ENCODE peak calls at places on chromosomes 13 and 19, in eight cellular contexts. Z, A, G, O, S, F, C and J are unnamed samples.

GRCh38 chr13:27170521-27171243 is 929 bp downstream of the USP12 start:
- DNase-seq in Z (no peak), A (peak; percentile 34), G (peak; percentile 49), O (peak; percentile 20), S (peak; percentile 71), F (no peak), C (peak; percentile 90), J (peak; percentile 48)

GRCh38 chr19:40190891-40191835 is at the start of gene MAP3K10:
- DNase-seq in Z (no peak), A (peak; percentile 72), G (peak; percentile 78), O (peak; percentile 51), S (peak; percentile 83), F (peak; percentile 94), C (peak; percentile 94), J (peak; percentile 61)

GRCh38 chr13:45142440-45143345 is 22.4 kb downstream of the GTF2F2 start:
- DNase-seq in Z (no peak), A (no peak), G (no peak), O (no peak), S (no peak), F (no peak), C (no peak), J (no peak)

GRCh38 chr19:18438331-18439024 is 545 bp upstream of the ISYNA1 start:
- DNase-seq in Z (peak; percentile 50), A (no peak), G (no peak), O (peak; percentile 64), S (peak; percentile 88), F (no peak), C (no peak), J (no peak)

GRCh38 chr13:79246575-79246949 is 159.5 kb downstream of the RBM26 start:
- DNase-seq in Z (no peak), A (no peak), G (no peak), O (no peak), S (no peak), F (no peak), C (no peak), J (no peak)

GRCh38 chr13:105069106-105069505 is 1466.4 kb downstream of the EFNB2 start:
- DNase-seq in Z (no peak), A (no peak), G (no peak), O (no peak), S (no peak), F (no peak), C (no peak), J (no peak)

GRCh38 chr13:111480976-111481375 is 160.5 kb downstream of the TEX29 start:
- DNase-seq in Z (no peak), A (peak; percentile 29), G (no peak), O (no peak), S (no peak), F (no peak), C (no peak), J (no peak)

GRCh38 chr19:11377237-11377636 is 2.8 kb downstream of the SWSAP1 start:
- DNase-seq in Z (no peak), A (no peak), G (peak; percentile 48), O (peak; percentile 54), S (no peak), F (no peak), C (no peak), J (peak; percentile 58)

GRCh38 chr19:4009990-4010807 is 2.7 kb downstream of the PIAS4 start:
- DNase-seq in Z (no peak), A (no peak), G (no peak), O (no peak), S (no peak), F (no peak), C (no peak), J (no peak)

GRCh38 chr19:6551607-6552450 is 21.0 kb downstream of the TNFSF9 start:
- DNase-seq in Z (no peak), A (no peak), G (peak; percentile 35), O (no peak), S (no peak), F (no peak), C (no peak), J (peak; percentile 2)

GRCh38 chr13:114065926-114066774 is 66.3 kb downstream of the RASA3 start:
- DNase-seq in Z (no peak), A (no peak), G (peak; percentile 54), O (no peak), S (peak; percentile 49), F (no peak), C (no peak), J (no peak)

GRCh38 chr19:14818588-14818987 is 16.4 kb downstream of the OR7A5 start:
- DNase-seq in Z (no peak), A (no peak), G (no peak), O (no peak), S (no peak), F (no peak), C (no peak), J (no peak)

GRCh38 chr13:48603375-48603774 is 50.4 kb upstream of the CYSLTR2 start:
- DNase-seq in Z (no peak), A (no peak), G (no peak), O (no peak), S (no peak), F (peak; percentile 31), C (no peak), J (no peak)

GRCh38 chr19:29376855-29377354 is 148.9 kb upstream of the VSTM2B start:
- DNase-seq in Z (no peak), A (peak; percentile 21), G (no peak), O (no peak), S (no peak), F (peak; percentile 78), C (peak; percentile 23), J (no peak)

GRCh38 chr19:53847555-53847954 is 20.1 kb upstream of the MYADM start:
- DNase-seq in Z (no peak), A (no peak), G (no peak), O (no peak), S (no peak), F (no peak), C (no peak), J (no peak)

GRCh38 chr19:41924151-41925145 is 3.8 kb downstream of the ERFL start:
- DNase-seq in Z (no peak), A (no peak), G (no peak), O (no peak), S (no peak), F (no peak), C (no peak), J (no peak)

GRCh38 chr19:54882758-54883157 is 8.7 kb downstream of the FCAR start:
- DNase-seq in Z (no peak), A (no peak), G (no peak), O (no peak), S (no peak), F (no peak), C (no peak), J (no peak)
- TF ChIP-seq CTCF in Z (no peak), A (no peak), G (no peak), O (no peak), S (no peak), F (no peak), C (no peak), J (no peak)

DNA sequence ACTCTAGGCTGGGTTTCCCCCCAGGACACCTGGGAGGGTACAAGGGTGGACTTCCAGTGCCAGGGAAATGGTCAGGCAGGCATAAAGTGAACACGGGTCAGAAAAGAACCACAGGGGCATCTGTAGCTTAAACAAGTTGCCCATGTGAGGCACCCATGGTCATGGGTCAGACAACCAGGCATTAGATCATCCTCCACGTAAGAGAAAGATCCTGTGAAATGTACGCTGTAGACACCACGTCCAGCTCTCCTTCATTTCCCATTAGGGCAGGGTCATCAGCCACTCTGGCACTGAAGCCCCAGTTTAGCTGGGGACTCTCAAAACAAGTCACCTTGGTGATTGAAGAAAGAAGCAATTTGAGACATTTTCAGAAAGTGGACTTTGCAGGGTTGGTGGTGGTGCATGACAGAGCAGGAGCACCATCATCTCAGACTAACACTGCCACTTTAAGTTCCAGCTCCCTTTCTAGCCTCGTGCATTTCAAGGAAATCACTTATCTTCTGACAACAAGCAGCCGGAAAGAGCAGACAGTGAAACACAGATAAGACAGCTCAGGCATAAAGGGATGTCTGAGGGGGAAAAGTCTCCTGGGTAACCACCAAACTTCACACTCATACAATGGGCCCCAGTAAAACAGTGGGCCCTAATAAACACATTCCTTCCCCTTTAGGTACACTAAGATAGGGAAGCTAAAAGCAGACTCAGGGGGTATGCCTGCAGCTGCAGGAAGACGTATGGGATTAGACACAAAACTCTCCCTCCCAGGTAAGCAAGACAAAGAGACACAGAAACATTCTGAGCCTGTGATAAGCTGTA is 16.1 kb upstream of the SIGLEC6 start:
- DNase-seq in Z (no peak), A (no peak), G (no peak), O (no peak), S (no peak), F (no peak), C (no peak), J (no peak)
- TF ChIP-seq POLR2A in Z (no peak), A (no peak), G (no peak), O (no peak), S (no peak), F (no peak), C (no peak), J (no peak)

GRCh38 chr13:28794370-28794769 is 25.8 kb upstream of the MTUS2 start:
- DNase-seq in Z (no peak), A (no peak), G (no peak), O (no peak), S (no peak), F (no peak), C (no peak), J (no peak)

GRCh38 chr13:28792992-28793391 is 27.1 kb upstream of the MTUS2 start:
- DNase-seq in Z (no peak), A (no peak), G (no peak), O (no peak), S (no peak), F (no peak), C (no peak), J (no peak)

DNA sequence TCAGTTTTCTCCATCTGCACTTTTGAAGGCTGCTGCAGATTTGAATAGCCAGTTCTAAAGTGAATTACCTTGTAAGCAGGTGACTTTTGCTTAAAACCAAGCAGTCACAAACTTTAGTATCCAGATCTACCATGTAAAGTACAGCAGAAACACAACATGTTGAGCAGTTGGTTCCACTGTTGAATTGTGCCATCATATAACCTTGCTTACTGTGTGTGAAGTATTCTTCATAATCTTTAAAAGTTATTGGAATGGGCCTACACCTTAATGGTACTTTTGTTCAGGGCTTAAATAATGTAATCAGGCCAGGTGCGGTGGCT is 23.2 kb upstream of the MTUS2 start:
- DNase-seq in Z (no peak), A (no peak), G (no peak), O (no peak), S (no peak), F (no peak), C (no peak), J (no peak)
- TF ChIP-seq CTCF in Z (peak; percentile 0), A (no peak), G (no peak), O (peak; percentile 7), S (no peak), F (no peak), C (no peak), J (no peak)

DNA sequence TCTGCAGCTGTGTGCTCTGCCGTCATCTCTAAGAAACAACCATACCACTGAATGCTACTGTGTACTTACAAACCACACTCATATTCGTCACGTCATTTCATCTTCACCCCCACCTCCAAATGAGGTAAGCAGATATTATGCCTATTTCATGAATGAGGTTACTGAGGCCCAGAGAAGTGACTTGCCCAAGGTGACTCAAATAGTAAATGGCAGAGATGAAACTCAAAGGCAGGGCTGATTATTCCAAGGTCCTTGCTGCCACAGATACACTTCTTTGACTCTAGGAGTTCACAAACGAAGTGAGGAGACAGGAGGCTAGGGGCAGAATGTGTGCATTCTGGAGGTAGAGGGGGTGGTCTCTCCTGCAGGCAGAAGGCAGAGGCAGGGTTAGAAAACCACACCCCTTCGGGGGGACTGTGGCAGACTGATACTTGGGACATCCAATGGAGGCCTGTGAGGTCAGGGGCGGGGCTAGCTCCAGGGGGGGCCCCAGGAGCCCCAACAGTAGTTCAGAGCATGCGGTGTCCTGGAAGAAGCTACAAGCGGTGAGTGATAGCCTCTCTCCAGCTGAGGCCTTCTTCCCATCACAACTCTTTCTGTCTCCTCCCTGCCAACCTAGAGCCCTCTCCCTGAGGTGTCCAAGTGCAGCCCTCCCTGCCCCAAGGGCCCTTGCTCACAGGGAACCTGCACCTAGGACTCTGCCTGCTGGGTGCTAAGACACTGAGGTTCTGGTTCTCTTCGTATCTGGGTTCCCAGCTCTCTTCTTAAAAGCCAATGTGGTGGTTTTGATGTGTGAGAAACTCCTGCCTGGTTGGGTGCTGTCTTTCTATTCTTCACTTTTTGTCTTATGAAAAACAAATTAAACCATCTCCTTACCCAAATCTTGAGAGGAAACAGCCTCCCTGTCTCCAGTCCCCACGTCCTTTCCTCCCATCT is 4.6 kb upstream of the KMT2B start:
- DNase-seq in Z (no peak), A (no peak), G (peak; percentile 63), O (no peak), S (no peak), F (no peak), C (no peak), J (no peak)
- TF ChIP-seq POLR2A in Z (no peak), A (no peak), G (no peak), O (no peak), S (no peak), F (no peak), C (no peak), J (no peak)